ENCODE peak calls at places on chromosomes 11 and 22, in four cellular contexts. One of them, this sample, is unnamed.

GRCh38 chr22:46617250-46618103 is 2.7 kb upstream of the GRAMD4 start:
- DNase-seq in gastrocnemius medialis: no peak
- DNase-seq in foreskin fibroblast: no peak
- DNase-seq in kidney: no peak
- DNase-seq in this sample: no peak

GRCh38 chr11:19394525-19395016 is 153.8 kb upstream of the E2F8 start:
- DNase-seq in kidney: no peak
- DNase-seq in gastrocnemius medialis: no peak
- DNase-seq in foreskin fibroblast: no peak
- DNase-seq in this sample: no peak

GRCh38 chr11:70680781-70681281 is 282.5 kb downstream of the CTTN start:
- DNase-seq in gastrocnemius medialis: no peak
- DNase-seq in kidney: peak
- DNase-seq in foreskin fibroblast: no peak
- DNase-seq in this sample: no peak

GRCh38 chr11:94883878-94884277 is 89.5 kb downstream of the CWC15 start:
- DNase-seq in kidney: no peak
- DNase-seq in foreskin fibroblast: no peak
- DNase-seq in gastrocnemius medialis: no peak
- DNase-seq in this sample: no peak

GRCh38 chr11:11772865-11773515 is 68.8 kb upstream of the USP47 start:
- DNase-seq in gastrocnemius medialis: no peak
- DNase-seq in foreskin fibroblast: no peak
- DNase-seq in kidney: no peak
- DNase-seq in this sample: no peak

GRCh38 chr11:73206751-73207280 is 11.3 kb upstream of the P2RY2 start:
- DNase-seq in kidney: no peak
- DNase-seq in foreskin fibroblast: no peak
- DNase-seq in gastrocnemius medialis: no peak
- DNase-seq in this sample: no peak

GRCh38 chr11:27857014-27857413 is 156.8 kb upstream of the BDNF start:
- DNase-seq in foreskin fibroblast: no peak
- DNase-seq in gastrocnemius medialis: no peak
- DNase-seq in kidney: no peak
- DNase-seq in this sample: no peak

GRCh38 chr11:72308226-72309073 is 64.5 kb upstream of the PHOX2A start:
- DNase-seq in kidney: no peak
- DNase-seq in foreskin fibroblast: peak
- DNase-seq in gastrocnemius medialis: no peak
- DNase-seq in this sample: no peak

GRCh38 chr22:38572065-38572464 is 2.1 kb upstream of the DMC1 start:
- DNase-seq in gastrocnemius medialis: peak
- DNase-seq in foreskin fibroblast: peak
- DNase-seq in kidney: no peak
- DNase-seq in this sample: no peak

GRCh38 chr11:127098684-127099083 is 98.1 kb upstream of the KIRREL3 start:
- DNase-seq in foreskin fibroblast: no peak
- DNase-seq in gastrocnemius medialis: no peak
- DNase-seq in kidney: no peak
- DNase-seq in this sample: no peak

GRCh38 chr11:10920205-10920604 is 62.4 kb upstream of the ZBED5 start:
- DNase-seq in foreskin fibroblast: no peak
- DNase-seq in gastrocnemius medialis: no peak
- DNase-seq in kidney: no peak
- DNase-seq in this sample: no peak

GRCh38 chr11:1946812-1947480 is at the start of gene MRPL23:
- DNase-seq in gastrocnemius medialis: no peak
- DNase-seq in kidney: no peak
- DNase-seq in foreskin fibroblast: no peak
- DNase-seq in this sample: peak

GRCh38 chr11:115321602-115322289 is 182.5 kb downstream of the CADM1 start:
- DNase-seq in kidney: no peak
- DNase-seq in gastrocnemius medialis: no peak
- DNase-seq in foreskin fibroblast: no peak
- DNase-seq in this sample: no peak

GRCh38 chr11:1225386-1226225 is 2.7 kb downstream of the MUC5B start:
- DNase-seq in foreskin fibroblast: no peak
- DNase-seq in kidney: peak
- DNase-seq in gastrocnemius medialis: no peak
- DNase-seq in this sample: peak

GRCh38 chr11:70233511-70233919 is 30.4 kb downstream of the FADD start:
- DNase-seq in foreskin fibroblast: peak
- DNase-seq in kidney: no peak
- DNase-seq in gastrocnemius medialis: no peak
- DNase-seq in this sample: no peak

GRCh38 chr22:11598492-11599440 is 3929.2 kb upstream of the OR11H1 start:
- DNase-seq in kidney: peak
- DNase-seq in foreskin fibroblast: no peak
- DNase-seq in gastrocnemius medialis: no peak
- DNase-seq in this sample: no peak

GRCh38 chr22:47343611-47344010 is 581.2 kb downstream of the TBC1D22A start:
- DNase-seq in foreskin fibroblast: no peak
- DNase-seq in kidney: no peak
- DNase-seq in gastrocnemius medialis: no peak
- DNase-seq in this sample: no peak

GRCh38 chr11:67612751-67613150 is 6.0 kb downstream of the NDUFV1 start:
- DNase-seq in foreskin fibroblast: no peak
- DNase-seq in kidney: no peak
- DNase-seq in gastrocnemius medialis: no peak
- DNase-seq in this sample: no peak

GRCh38 chr11:99865951-99866350 is 821.1 kb upstream of the ARHGAP42 start:
- DNase-seq in foreskin fibroblast: no peak
- DNase-seq in kidney: no peak
- DNase-seq in gastrocnemius medialis: no peak
- DNase-seq in this sample: no peak

GRCh38 chr11:64563966-64564365 is 27.1 kb upstream of the SLC22A12 start:
- DNase-seq in foreskin fibroblast: no peak
- DNase-seq in kidney: peak
- DNase-seq in gastrocnemius medialis: no peak
- DNase-seq in this sample: peak

GRCh38 chr11:32173435-32173834 is 82.6 kb downstream of the RCN1 start:
- DNase-seq in foreskin fibroblast: peak
- DNase-seq in kidney: peak
- DNase-seq in gastrocnemius medialis: no peak
- DNase-seq in this sample: no peak

GRCh38 chr11:67645521-67646457 is 4.7 kb downstream of the ACY3 start:
- DNase-seq in gastrocnemius medialis: no peak
- DNase-seq in foreskin fibroblast: no peak
- DNase-seq in kidney: no peak
- DNase-seq in this sample: no peak

GRCh38 chr11:71999360-71999759 is 651 bp downstream of the IL18BP start:
- DNase-seq in foreskin fibroblast: no peak
- DNase-seq in gastrocnemius medialis: no peak
- DNase-seq in kidney: peak
- DNase-seq in this sample: no peak

GRCh38 chr22:36352775-36353507 is 34.8 kb downstream of the MYH9 start:
- DNase-seq in foreskin fibroblast: no peak
- DNase-seq in kidney: no peak
- DNase-seq in gastrocnemius medialis: no peak
- DNase-seq in this sample: no peak

GRCh38 chr11:90434858-90435257 is 212.0 kb upstream of the CHORDC1 start:
- DNase-seq in gastrocnemius medialis: no peak
- DNase-seq in kidney: no peak
- DNase-seq in foreskin fibroblast: no peak
- DNase-seq in this sample: no peak

DNA sequence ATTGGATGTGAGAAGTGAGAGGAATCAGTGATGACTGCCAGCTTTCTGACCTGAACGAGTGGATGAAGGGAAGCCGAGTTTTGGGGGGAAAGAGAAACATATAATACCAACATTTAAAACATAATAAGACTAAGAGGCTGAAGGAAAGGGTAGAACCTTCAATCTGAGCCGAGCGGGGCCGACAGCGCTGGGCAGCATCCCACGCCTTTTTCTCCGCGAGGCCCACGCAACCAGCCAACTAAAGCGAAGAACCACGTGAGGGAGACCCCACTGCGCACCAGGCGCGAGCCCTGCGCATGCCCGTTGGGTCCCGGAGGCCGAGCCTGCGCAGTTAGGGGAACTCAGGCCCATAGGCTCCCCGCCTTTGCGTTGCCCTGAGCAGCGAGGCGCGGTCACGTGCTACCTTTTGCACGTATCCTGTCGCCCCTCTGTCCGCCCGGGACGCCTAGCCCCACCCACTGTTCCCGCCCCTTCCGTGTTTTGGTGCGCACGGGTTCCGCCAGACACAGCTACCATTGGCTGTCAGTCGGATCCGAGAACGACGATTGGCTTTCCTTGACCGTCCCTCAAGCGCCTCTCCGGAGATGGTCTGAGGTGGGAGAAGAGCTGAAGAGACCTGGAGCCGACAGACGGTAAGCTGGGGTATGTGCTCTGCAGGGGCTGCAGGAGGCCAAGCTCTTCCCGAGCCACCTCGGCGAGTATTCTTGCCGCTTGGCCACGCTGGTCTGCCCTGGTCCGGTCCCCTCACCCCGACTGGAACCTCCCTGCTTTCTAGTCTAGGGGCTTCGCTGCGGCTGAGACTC is at the start of gene HINFP:
- DNase-seq in foreskin fibroblast: peak
- DNase-seq in gastrocnemius medialis: peak
- DNase-seq in kidney: peak
- DNase-seq in this sample: peak
- TF ChIP-seq CTCF in foreskin fibroblast: no peak
- TF ChIP-seq CTCF in gastrocnemius medialis: no peak
- TF ChIP-seq CTCF in kidney: no peak
- TF ChIP-seq CTCF in this sample: no peak

DNA sequence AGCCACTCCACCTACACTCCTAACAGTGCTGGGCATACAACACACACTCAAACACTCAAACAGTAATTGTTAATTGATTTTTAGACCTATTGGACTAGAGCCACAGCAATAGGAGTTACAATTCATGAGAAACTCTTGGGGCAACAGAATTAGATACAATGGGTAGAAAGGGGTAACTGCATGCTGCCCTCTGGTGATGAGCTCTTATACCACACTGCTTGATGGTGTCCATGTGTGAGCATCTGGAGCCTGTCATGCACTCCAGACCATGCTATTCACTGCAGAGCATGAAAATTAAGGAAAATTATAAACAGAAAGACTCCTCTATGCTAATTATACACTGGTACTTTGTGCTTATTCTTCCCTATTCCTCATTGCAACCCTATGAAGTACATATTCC is 975.5 kb upstream of the CCDC90B start:
- DNase-seq in gastrocnemius medialis: no peak
- DNase-seq in kidney: no peak
- DNase-seq in foreskin fibroblast: no peak
- DNase-seq in this sample: no peak
- TF ChIP-seq CTCF in gastrocnemius medialis: no peak
- TF ChIP-seq CTCF in kidney: peak
- TF ChIP-seq CTCF in foreskin fibroblast: no peak
- TF ChIP-seq CTCF in this sample: peak

DNA sequence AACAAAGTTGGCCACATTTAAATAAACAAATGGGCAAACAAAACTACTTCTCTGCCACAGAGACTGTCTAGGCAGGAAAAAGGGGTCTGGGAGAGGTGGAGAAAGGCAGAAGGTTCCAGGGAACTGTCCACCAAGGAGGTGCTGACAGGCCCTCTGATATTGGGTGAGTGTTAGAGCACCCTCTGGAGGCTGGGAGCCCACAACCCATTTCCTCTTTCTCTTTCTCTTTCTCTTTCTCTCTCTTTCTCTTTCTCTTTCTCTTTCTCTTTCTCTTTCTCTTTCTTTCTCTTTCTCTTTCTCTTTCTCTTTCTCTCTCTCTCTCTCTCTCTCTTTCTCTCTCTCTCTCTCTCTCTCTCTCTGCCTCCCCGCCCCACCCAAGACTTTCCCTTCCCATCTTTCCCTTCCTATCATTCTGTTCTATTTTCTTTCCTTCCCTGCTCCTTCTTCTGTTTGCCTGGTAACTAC is 912.8 kb downstream of the DLG2 start:
- DNase-seq in gastrocnemius medialis: no peak
- DNase-seq in foreskin fibroblast: no peak
- DNase-seq in kidney: no peak
- DNase-seq in this sample: no peak
- TF ChIP-seq CTCF in gastrocnemius medialis: peak
- TF ChIP-seq CTCF in foreskin fibroblast: peak
- TF ChIP-seq CTCF in kidney: peak
- TF ChIP-seq CTCF in this sample: no peak

DNA sequence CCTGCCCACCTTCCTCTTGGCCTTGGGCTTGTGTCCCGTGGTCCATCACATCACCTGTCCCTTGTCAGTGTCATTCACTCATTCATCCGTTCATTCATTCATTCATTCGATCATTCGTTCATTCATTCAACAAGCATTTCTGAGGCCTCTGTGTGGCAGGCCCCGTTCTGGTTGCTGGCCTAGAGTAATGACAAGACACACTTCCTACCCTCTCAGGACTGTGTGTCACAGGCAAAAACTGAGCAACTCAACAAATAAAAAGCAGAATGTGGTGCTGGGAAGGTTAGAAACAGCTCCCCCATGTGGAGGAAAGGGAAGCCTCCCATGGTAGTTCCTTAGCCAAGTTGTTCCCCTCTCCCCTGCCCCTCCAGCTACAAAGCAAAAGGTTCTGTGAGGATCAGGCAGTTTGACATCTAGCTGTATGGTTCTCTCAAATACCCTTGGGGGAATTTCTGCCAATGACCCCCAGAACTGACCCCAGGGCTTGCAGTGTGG is 1.6 kb upstream of the OMP start:
- DNase-seq in foreskin fibroblast: no peak
- DNase-seq in kidney: no peak
- DNase-seq in gastrocnemius medialis: no peak
- DNase-seq in this sample: peak
- TF ChIP-seq CTCF in foreskin fibroblast: peak
- TF ChIP-seq CTCF in kidney: no peak
- TF ChIP-seq CTCF in gastrocnemius medialis: no peak
- TF ChIP-seq CTCF in this sample: peak

GRCh38 chr11:46364056-46364455 is 16.8 kb downstream of the DGKZ start:
- DNase-seq in kidney: no peak
- DNase-seq in gastrocnemius medialis: no peak
- DNase-seq in foreskin fibroblast: no peak
- DNase-seq in this sample: no peak

GRCh38 chr11:46363031-46363407 is 15.8 kb downstream of the DGKZ start:
- DNase-seq in gastrocnemius medialis: peak
- DNase-seq in kidney: peak
- DNase-seq in foreskin fibroblast: no peak
- DNase-seq in this sample: peak

GRCh38 chr11:46362146-46363030 is 15.1 kb downstream of the DGKZ start:
- DNase-seq in gastrocnemius medialis: peak
- DNase-seq in kidney: peak
- DNase-seq in foreskin fibroblast: no peak
- DNase-seq in this sample: no peak

GRCh38 chr11:46364791-46365190 is 16.7 kb upstream of the MDK start:
- DNase-seq in gastrocnemius medialis: no peak
- DNase-seq in kidney: peak
- DNase-seq in foreskin fibroblast: no peak
- DNase-seq in this sample: no peak

DNA sequence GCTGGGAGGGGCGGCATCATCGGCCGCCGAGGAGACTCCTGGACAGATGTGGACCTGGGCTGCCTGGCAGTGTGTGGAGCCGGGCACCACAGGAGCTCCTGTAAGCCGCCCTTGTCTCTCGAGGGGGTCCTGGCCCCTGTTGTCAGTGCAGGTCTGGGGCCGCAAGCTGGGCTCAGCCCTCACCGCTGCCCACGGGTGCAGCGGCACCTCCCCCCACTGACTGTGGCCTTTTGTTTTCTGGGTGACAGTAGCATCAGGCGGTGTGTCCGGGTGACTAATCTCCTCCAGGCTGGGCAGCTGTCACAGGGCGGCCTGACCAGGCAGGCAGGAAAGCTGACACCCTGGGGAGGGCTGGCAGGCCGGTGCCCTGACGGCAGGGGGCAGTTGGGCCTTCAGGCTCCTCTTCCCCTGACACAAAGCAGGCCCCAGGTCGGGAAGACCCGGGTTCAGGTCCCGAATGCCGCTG is 16.2 kb downstream of the DGKZ start:
- DNase-seq in kidney: peak
- DNase-seq in gastrocnemius medialis: peak
- DNase-seq in foreskin fibroblast: peak
- DNase-seq in this sample: no peak
- TF ChIP-seq CTCF in kidney: no peak
- TF ChIP-seq CTCF in gastrocnemius medialis: peak
- TF ChIP-seq CTCF in foreskin fibroblast: no peak
- TF ChIP-seq CTCF in this sample: no peak